ENCODE peak calls at places on chromosomes 3 and 15, in seven cellular contexts. O is HFFc6; V is activated CD4-positive, alpha-beta T cell treated with anti-CD3 and anti-CD28 coated beads, Interleukin-2, amount 10 ng/mL, durations not matched to agents 7 days and 5 days; Q is HCT116; T is GM03348; J is NCI-H1092; S is naive thymus-derived CD4-positive, alpha-beta T cell. H is an unnamed sample.

GRCh38 chr3:178618197-178618596 is 82.0 kb downstream of the KCNMB2 start:
- DNase-seq in V (no peak), O (no peak), J (no peak), S (no peak), Q (no peak), T (peak; percentile 45), H (peak; percentile 28)

GRCh38 chr3:129934234-129935123 is 40.0 kb upstream of the TRH start:
- DNase-seq in T (peak; percentile 67), Q (peak; percentile 12), J (no peak), S (peak; percentile 24), O (no peak), V (no peak), H (peak; percentile 59)

GRCh38 chr15:33559207-33559890 is 248.6 kb downstream of the RYR3 start:
- DNase-seq in O (no peak), S (no peak), T (no peak), Q (no peak), J (no peak), V (no peak), H (no peak)

GRCh38 chr3:14532691-14533456 is 7.3 kb downstream of the GRIP2 start:
- DNase-seq in O (no peak), S (no peak), V (peak; percentile 12), J (peak; percentile 34), Q (peak; percentile 49), T (no peak), H (no peak)

GRCh38 chr3:64655160-64655559 is 32.6 kb downstream of the ADAMTS9 start:
- DNase-seq in Q (no peak), S (no peak), O (no peak), T (no peak), V (no peak), J (no peak), H (no peak)

GRCh38 chr3:12679468-12679867 is 15.6 kb upstream of the RAF1 start:
- DNase-seq in V (no peak), S (no peak), Q (no peak), T (peak; percentile 55), O (peak; percentile 97), J (no peak), H (peak; percentile 94)

GRCh38 chr3:135084404-135084803 is 289.3 kb downstream of the EPHB1 start:
- DNase-seq in Q (no peak), J (no peak), V (no peak), O (peak; percentile 11), T (peak; percentile 62), S (no peak), H (peak; percentile 0)

GRCh38 chr15:94793641-94794040 is 562.3 kb downstream of the MCTP2 start:
- DNase-seq in Q (no peak), J (no peak), V (no peak), S (no peak), O (no peak), T (no peak), H (peak; percentile 17)

GRCh38 chr15:33618300-33618699 is 307.5 kb downstream of the RYR3 start:
- DNase-seq in V (no peak), T (no peak), J (no peak), Q (no peak), S (no peak), O (no peak), H (no peak)

GRCh38 chr3:177035678-177036077 is 161.6 kb downstream of the TBL1XR1 start:
- DNase-seq in V (no peak), Q (no peak), J (peak; percentile 84), S (no peak), O (no peak), T (no peak), H (no peak)

H was measured in foreskin fibroblast.